ENCODE peak calls at places on chromosomes 12 and 14, in four cellular contexts. U is A549; E is naive thymus-derived CD4-positive, alpha-beta T cell; D is GM12878. N is an unnamed sample.

GRCh38 chr14:97178781-97179180 is 381.6 kb downstream of the VRK1 start:
- DNase-seq in E (no peak), U (no peak), D (no peak), N (no peak)

GRCh38 chr14:50173891-50174290 is 57.5 kb downstream of the SOS2 start:
- DNase-seq in U (no peak), D (no peak), E (no peak), N (no peak)

GRCh38 chr12:41576925-41577324 is 388.8 kb downstream of the PDZRN4 start:
- DNase-seq in D (no peak), E (no peak), U (no peak), N (no peak)

GRCh38 chr12:112422531-112422930 is 3.8 kb downstream of the PTPN11 start:
- DNase-seq in D (no peak), U (no peak), E (no peak), N (no peak)

GRCh38 chr14:69910871-69911270 is 31.7 kb downstream of the SMOC1 start:
- DNase-seq in E (no peak), D (no peak), U (no peak), N (no peak)

GRCh38 chr14:26522985-26523384 is 74.8 kb downstream of the NOVA1 start:
- DNase-seq in E (no peak), D (no peak), U (no peak), N (no peak)

GRCh38 chr14:100740196-100740825 is 13.6 kb downstream of the DLK1 start:
- DNase-seq in E (no peak), U (no peak), D (no peak), N (no peak)

GRCh38 chr12:78396538-78396937 is 468.0 kb upstream of the SYT1 start:
- DNase-seq in U (no peak), E (no peak), D (no peak), N (no peak)

GRCh38 chr12:123267991-123268843 is 3.4 kb downstream of the CDK2AP1 start:
- DNase-seq in D (no peak), U (no peak), E (no peak), N (no peak)

GRCh38 chr12:124125472-124125871 is 152.5 kb downstream of the ZNF664 start:
- DNase-seq in E (no peak), U (no peak), D (peak; percentile 72), N (no peak)

GRCh38 chr12:18462437-18462836 is 201.1 kb downstream of the PIK3C2G start:
- DNase-seq in E (no peak), D (no peak), U (no peak), N (no peak)

GRCh38 chr12:91940826-91941225 is 204.8 kb downstream of the BTG1 start:
- DNase-seq in U (no peak), E (no peak), D (no peak), N (no peak)

GRCh38 chr12:53048033-53048779 is 1.7 kb upstream of the TNS2 start:
- DNase-seq in D (no peak), E (no peak), U (peak; percentile 84), N (peak; percentile 63)

GRCh38 chr14:95037273-95037672 is 120.1 kb downstream of the DICER1 start:
- DNase-seq in U (no peak), E (peak; percentile 8), D (no peak), N (no peak)

GRCh38 chr12:31750747-31751039 is 21.9 kb upstream of the AMN1 start:
- DNase-seq in E (no peak), D (no peak), U (peak; percentile 19), N (no peak)
- H3K4me1 ChIP-seq in E (peaks cover 20% of the 10 kb centered on the region), D (peaks cover 50% of the 10 kb centered on the region), U (peaks cover 51% of the 10 kb centered on the region), N (peaks cover 2% of the 10 kb centered on the region)

GRCh38 chr14:99267871-99268775 is 3.9 kb downstream of the BCL11B start:
- DNase-seq in E (peak; percentile 37), D (no peak), U (no peak), N (peak; percentile 33)
- H3K4me3 ChIP-seq in E (peak overlapping the region; percentile 90), D (no peak overlapping the region), U (no peak overlapping the region), N (no peak overlapping the region)

GRCh38 chr12:28369483-28369882 is 179.2 kb downstream of the CCDC91 start:
- DNase-seq in U (peak; percentile 25), D (no peak), E (no peak), N (no peak)
- H3K9me3 ChIP-seq in U (peaks cover 46% of the 10 kb centered on the region), D (peaks cover 20% of the 10 kb centered on the region), E (peaks cover 33% of the 10 kb centered on the region), N (no peaks in the 10 kb centered on the region)

GRCh38 chr14:104977008-104977680 is 1.0 kb downstream of the AHNAK2 start:
- DNase-seq in E (no peak), D (no peak), U (peak; percentile 61), N (no peak)

GRCh38 chr14:104980601-104981531 is 2.7 kb upstream of the AHNAK2 start:
- DNase-seq in E (no peak), U (no peak), D (no peak), N (no peak)

GRCh38 chr14:104979758-104980591 is 1.8 kb upstream of the AHNAK2 start:
- DNase-seq in E (no peak), U (peak; percentile 67), D (no peak), N (no peak)

GRCh38 chr14:104977681-104978647 is at the start of gene AHNAK2:
- DNase-seq in E (peak; percentile 77), U (peak; percentile 82), D (no peak), N (peak; percentile 60)

DNA sequence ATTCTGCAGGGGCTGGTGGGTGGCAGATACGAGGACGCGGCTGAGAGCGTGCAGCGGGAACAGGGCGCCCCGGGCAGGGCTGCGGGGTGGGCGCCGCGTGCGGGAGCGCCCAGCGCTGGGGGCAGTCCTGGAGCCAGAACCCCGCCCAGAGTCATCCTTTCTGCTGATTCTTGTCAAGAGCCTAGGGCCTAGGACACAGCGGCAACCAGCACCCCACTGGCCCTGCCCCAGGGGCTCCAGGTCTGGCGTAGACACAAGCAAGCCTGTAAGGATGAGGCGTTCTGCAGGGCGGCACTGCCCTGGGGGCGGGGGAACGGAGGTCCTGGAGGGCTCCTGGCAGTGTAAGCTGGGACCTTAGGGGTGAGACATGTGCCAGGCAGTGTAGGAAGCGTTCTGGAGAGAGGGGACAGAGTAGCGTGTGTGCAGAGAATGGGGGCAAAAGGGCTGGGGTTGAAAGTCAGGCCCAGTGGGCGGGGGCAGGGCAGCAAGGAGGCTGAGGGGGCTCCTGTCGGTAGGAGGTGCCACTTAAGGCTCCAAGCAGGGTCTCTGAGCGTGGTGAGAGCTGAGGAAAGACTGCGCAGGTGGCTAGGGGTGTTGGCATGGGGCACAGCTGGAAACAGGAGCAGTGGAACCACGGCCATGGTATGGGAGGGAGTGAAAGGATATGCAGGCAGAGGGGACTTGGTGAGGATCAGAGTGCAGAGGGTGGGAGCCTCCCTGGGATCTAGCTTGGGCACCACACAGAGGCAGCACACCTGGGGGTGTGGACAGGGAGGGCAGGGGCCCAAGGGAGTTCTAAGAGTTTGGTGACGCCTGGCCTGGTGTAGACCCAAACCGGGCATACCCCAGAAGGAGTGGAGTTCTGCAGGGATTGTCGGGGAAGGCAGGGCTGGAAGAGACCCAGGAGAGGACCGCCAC is 859 bp upstream of the AHNAK2 start:
- DNase-seq in D (no peak), E (no peak), U (no peak), N (no peak)
- H3K4me1 ChIP-seq in D (no peaks in the 10 kb centered on the region), E (peaks cover 7% of the 10 kb centered on the region), U (peaks cover 61% of the 10 kb centered on the region), N (peaks cover 1% of the 10 kb centered on the region)

DNA sequence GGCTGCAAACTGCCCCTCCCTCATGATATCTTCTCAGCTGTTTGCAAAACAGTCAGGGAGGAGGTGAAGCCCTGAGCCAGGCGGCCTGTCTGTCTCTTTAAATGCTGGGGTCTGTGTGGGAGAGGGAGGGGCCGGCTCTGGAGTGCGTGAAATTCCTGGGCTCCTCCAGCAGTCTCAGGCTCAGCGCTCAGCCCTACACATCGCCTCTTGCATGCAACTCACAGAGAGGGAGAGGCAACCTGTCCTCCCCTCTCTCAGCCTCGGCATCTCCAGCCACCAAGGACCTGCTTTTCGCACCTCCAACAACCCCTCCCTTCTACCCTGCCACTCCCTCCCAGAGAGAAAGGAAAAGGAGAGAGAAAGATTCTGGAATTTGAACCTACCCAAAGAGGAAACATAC is at the start of gene NRXN3:
- DNase-seq in D (no peak), E (no peak), U (peak; percentile 16), N (no peak)
- H3K4me3 ChIP-seq in D (no peak within 1 kb of the TSS), E (no peak within 1 kb of the TSS), U (peak within 1 kb of the TSS; percentile 24), N (no peak within 1 kb of the TSS)

GRCh38 chr12:133080051-133080618 is 588 bp upstream of the ZNF140 start:
- DNase-seq in E (peak; percentile 88), D (peak; percentile 96), U (peak; percentile 99), N (peak; percentile 100)
- H3K9me3 ChIP-seq in E (peaks cover 76% of the 10 kb centered on the region), D (peaks cover 45% of the 10 kb centered on the region), U (peaks cover 89% of the 10 kb centered on the region), N (no peaks in the 10 kb centered on the region)

DNA sequence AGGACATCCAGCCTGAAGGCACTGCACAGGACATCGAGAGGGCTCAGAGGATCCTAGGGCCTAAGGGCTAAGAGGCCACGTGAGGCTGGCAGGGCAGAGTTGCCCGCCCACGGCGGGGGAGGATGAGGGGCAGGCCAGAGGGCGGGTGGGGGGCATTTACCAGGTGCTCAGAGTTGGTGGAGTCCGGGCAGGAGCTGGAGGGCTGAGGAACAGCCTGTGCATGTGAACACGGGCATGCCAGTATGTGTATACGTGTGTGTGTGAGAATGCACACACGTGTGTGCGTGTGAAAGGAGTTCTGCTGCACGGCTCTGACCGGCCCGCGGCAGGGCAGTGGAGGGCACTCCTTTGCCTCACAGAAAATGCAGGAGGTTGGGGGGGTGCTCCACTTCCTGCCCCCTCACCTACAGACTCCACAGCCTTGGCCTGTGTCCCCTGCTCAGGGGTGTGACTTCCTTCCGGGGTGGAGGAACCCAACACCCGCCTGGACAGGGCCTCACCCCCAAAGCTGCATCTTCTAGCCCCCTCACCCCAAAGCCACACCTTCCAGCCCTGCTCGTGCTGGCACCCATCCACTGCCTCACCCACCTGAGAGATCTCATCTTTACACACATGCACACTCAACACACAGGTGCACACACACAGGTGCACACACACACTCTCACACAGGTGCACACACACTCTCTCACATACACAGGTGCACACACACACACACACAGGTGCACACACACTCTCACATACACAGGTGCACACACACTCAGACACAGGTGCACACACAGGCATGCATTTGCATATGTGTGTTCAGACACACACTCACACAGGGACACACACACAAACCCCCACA is 11.8 kb upstream of the GPR132 start:
- DNase-seq in D (no peak), U (no peak), E (no peak), N (peak; percentile 30)
- H3K4me1 ChIP-seq in D (peaks cover 32% of the 10 kb centered on the region), U (peaks cover 6% of the 10 kb centered on the region), E (peaks cover 28% of the 10 kb centered on the region), N (no peaks in the 10 kb centered on the region)